ENCODE peak calls at places on chromosome 16, in five cellular contexts. L is neural progenitor cell; A is CD8-positive, alpha-beta T cell; Z is cardiac muscle cell; U is sigmoid colon. T is an unnamed sample.

GRCh38 chr16:76748698-76749097 is 442.3 kb upstream of the MON1B start:
- DNase-seq in L (no peak), A (no peak), U (no peak), Z (no peak), T (no peak)

GRCh38 chr16:74226361-74226979 is 70.1 kb upstream of the PSMD7 start:
- DNase-seq in L (peak; percentile 45), A (no peak), Z (peak; percentile 36), U (no peak), T (no peak)

GRCh38 chr16:12426122-12426521 is 377.6 kb downstream of the CPPED1 start:
- DNase-seq in L (peak; percentile 69), A (no peak), U (no peak), Z (peak; percentile 18), T (no peak)

GRCh38 chr16:23826528-23827244 is 9.1 kb upstream of the PRKCB start:
- DNase-seq in Z (no peak), L (no peak), U (no peak), A (no peak), T (no peak)

GRCh38 chr16:63061319-63061718 is 1025.1 kb upstream of the CDH8 start:
- DNase-seq in Z (no peak), U (no peak), A (no peak), L (no peak), T (no peak)

GRCh38 chr16:2912330-2913199 is 834 bp downstream of the FLYWCH1 start:
- DNase-seq in U (peak; percentile 80), A (peak; percentile 40), L (peak; percentile 58), Z (peak; percentile 79), T (no peak)

GRCh38 chr16:48318630-48319029 is 66.6 kb downstream of the SIAH1 start:
- DNase-seq in L (no peak), A (peak; percentile 28), Z (peak; percentile 62), U (no peak), T (no peak)

GRCh38 chr16:77553130-77553529 is 118.3 kb upstream of the ADAMTS18 start:
- DNase-seq in L (no peak), A (no peak), U (no peak), Z (no peak), T (no peak)

GRCh38 chr16:53612003-53612402 is 91.7 kb downstream of the RPGRIP1L start:
- DNase-seq in U (no peak), L (no peak), Z (no peak), A (no peak), T (no peak)

GRCh38 chr16:80540516-80541305 is at the start of gene DYNLRB2:
- DNase-seq in A (peak; percentile 88), U (peak; percentile 96), L (peak; percentile 94), Z (peak; percentile 96), T (peak; percentile 87)

GRCh38 chr16:12613131-12613991 is 190.3 kb downstream of the CPPED1 start:
- DNase-seq in L (no peak), A (no peak), U (no peak), Z (no peak), T (no peak)

GRCh38 chr16:73232555-73233422 is 184.9 kb upstream of the ZFHX3 start:
- DNase-seq in Z (peak; percentile 98), L (no peak), A (no peak), U (peak; percentile 84), T (peak; percentile 21)

GRCh38 chr16:74184839-74185238 is 111.8 kb upstream of the PSMD7 start:
- DNase-seq in L (no peak), Z (no peak), U (no peak), A (no peak), T (no peak)

GRCh38 chr16:56889206-56889605 is 24.2 kb downstream of the SLC12A3 start:
- DNase-seq in U (no peak), L (no peak), Z (no peak), A (no peak), T (no peak)

DNA sequence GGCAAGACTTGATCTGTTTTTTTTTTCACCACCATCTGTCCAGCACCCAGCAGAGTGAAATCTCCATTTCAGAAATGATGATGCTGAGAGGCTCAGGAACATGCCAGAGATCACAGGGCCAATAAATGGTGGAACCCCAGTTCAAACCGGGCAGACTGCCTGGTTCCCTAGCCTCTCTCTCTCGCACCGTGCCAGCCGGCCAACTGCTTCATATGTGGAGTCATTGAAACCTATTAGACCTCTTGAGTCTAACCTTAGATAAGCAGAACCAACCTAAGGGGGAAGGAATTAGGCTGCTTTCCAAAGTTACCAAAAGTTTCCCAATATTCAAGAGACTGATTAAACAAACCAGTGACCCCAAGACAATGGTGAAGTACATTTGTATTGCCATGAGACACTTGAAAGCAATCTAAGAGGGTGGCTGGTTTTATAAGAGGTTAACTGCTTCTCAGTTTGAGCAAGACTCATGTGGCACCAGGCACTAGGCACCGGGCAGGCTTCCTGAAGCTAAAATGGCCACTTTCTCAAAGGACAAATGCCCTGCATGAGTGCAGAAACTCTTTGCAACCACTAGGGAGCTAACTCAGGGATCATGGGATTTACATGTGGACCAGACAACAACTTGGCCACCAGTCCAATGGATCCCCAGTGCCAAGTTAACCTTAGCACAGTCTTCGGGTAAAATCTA is 18.4 kb downstream of the TOX3 start:
- DNase-seq in L (no peak), U (no peak), Z (no peak), A (no peak), T (no peak)
- TF ChIP-seq CTCF in L (peak; percentile 38), U (no peak), Z (no peak), A (no peak), T (peak; percentile 26)

DNA sequence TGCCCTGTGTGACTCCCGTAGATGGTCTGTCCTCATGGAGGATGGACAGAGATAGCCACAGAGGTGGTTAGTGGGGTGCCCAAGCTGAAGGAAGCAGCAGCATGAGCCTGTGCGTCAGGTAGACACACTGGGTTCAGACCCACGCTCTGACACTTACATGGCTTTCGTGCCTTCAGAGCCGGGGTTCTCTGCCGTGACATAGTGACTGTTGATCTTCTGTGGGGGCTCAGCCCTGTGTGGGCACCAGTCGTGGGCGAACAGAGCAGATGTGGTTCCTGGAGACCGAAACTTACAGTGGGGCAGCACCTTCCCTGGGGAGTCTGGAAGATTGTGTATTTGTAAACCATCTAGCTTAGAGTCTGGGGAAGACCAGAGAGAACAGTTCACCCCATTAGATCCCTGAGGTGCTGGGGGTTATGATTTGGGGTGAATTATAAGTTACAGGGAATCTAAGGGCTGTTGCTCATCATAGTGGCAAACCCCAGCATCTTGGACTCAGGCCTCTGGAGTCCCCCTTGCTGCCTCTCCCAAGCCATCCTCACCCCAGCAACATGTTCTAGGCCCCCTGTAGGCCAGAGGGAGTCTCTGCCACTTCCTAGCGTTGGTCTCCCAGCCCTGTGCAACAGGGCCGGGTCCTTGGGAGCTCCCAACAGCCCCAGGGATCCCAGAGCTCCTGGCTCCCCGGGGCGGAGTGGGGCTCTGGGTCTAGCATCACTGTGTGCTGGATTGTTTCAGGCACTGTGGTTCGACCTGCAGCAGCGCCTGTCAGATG is 28.6 kb downstream of the NECAB2 start:
- DNase-seq in Z (no peak), U (no peak), L (no peak), A (no peak), T (no peak)
- TF ChIP-seq CTCF in Z (no peak), U (no peak), L (no peak), A (no peak), T (peak; percentile 14)

DNA sequence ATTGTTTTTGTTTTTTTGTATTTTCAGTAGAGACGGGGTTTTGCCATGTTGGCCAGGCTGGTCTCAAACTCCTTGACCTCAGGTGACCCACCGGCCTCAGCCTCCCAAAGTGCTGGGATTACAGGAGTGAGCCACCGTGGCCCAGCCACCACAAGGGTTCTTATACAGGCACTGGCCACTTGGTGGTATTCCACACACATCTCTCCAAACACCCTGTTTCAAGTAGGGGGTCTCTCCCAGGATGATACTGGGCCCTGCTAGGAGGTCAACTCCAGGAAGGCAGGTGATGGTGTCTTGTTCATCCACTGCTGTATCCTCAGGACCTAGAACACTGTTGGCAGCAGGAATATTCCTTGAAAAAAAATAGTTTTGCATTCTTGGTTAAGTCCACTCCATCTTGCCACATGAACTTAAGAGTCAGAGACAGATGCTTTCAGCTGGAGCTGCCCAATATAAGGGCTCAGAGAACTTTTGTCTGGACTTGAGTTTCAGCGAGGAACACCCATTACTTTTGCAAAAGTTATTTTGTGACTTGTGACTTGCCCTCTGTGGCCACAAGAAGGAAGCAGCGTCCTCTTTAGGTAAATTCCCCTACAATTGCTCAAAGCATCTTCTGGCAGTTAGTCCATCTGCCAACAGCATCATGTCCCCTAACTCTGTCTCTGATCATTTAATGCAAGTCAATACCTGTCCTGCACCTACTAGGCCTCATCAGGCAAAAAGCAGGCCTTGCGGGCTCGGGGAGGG is 7.4 kb upstream of the EEF2K start:
- DNase-seq in Z (no peak), L (no peak), U (no peak), A (no peak), T (no peak)
- TF ChIP-seq CTCF in Z (no peak), L (no peak), U (no peak), A (no peak), T (no peak)

GRCh38 chr16:83244057-83244456 is 563.7 kb upstream of the HSBP1 start:
- DNase-seq in U (no peak), Z (no peak), A (no peak), L (no peak), T (no peak)
- TF ChIP-seq CTCF in U (no peak), Z (no peak), A (no peak), L (no peak), T (no peak)

T was measured in progenitor cell of endocrine pancreas.